ENCODE peak calls at places on chromosomes 2 and 18, in eight cellular contexts. D is AG04449, G is spleen, B is stomach, L is prostate gland, O is psoas muscle, S is GM23248, Y is IMR-90. E is an unnamed sample.
A peak's percentile ranks its signal among the peaks of the same experiment; 100 is the strongest.

GRCh38 chr18:50709215-50709614 is 110.6 kb downstream of the MRO start:
- DNase-seq in D (no peak), G (peak; percentile 42), B (no peak), L (no peak), O (no peak), S (no peak), Y (no peak), E (no peak)

GRCh38 chr18:51337406-51337805 is 139.9 kb upstream of the MEX3C start:
- DNase-seq in D (no peak), G (no peak), B (no peak), L (no peak), O (no peak), S (peak; percentile 2), Y (no peak), E (no peak)

GRCh38 chr2:28713582-28714292 is 37.9 kb upstream of the PPP1CB start:
- DNase-seq in D (no peak), G (peak; percentile 4), B (no peak), L (no peak), O (no peak), S (peak; percentile 80), Y (peak; percentile 72), E (no peak)

GRCh38 chr2:86274265-86274917 is 63.0 kb downstream of the REEP1 start:
- DNase-seq in D (no peak), G (no peak), B (no peak), L (no peak), O (no peak), S (peak; percentile 23), Y (peak; percentile 84), E (no peak)

GRCh38 chr2:241813080-241813805 is 4.2 kb downstream of the NEU4 start:
- DNase-seq in D (no peak), G (peak; percentile 73), B (no peak), L (no peak), O (peak; percentile 51), S (no peak), Y (no peak), E (no peak)

GRCh38 chr2:158129037-158129436 is 27.4 kb downstream of the UPP2 start:
- DNase-seq in D (no peak), G (no peak), B (no peak), L (no peak), O (no peak), S (no peak), Y (no peak), E (no peak)

GRCh38 chr2:168952424-168952823 is 51.3 kb downstream of the G6PC2 start:
- DNase-seq in D (no peak), G (no peak), B (no peak), L (no peak), O (no peak), S (no peak), Y (no peak), E (no peak)

GRCh38 chr2:156748238-156748637 is 312.1 kb downstream of the GPD2 start:
- DNase-seq in D (no peak), G (no peak), B (no peak), L (no peak), O (no peak), S (no peak), Y (no peak), E (no peak)

GRCh38 chr2:167253025-167253424 is 364.7 kb downstream of the XIRP2 start:
- DNase-seq in D (no peak), G (no peak), B (no peak), L (no peak), O (no peak), S (no peak), Y (peak; percentile 64), E (no peak)

GRCh38 chr18:25016181-25016580 is 335.8 kb downstream of the ZNF521 start:
- DNase-seq in D (no peak), G (no peak), B (no peak), L (no peak), O (no peak), S (no peak), Y (no peak), E (no peak)

GRCh38 chr2:176488446-176488845 is 219.2 kb downstream of the MTX2 start:
- DNase-seq in D (peak; percentile 65), G (no peak), B (no peak), L (no peak), O (no peak), S (peak; percentile 56), Y (no peak), E (no peak)

GRCh38 chr2:46997329-46997728 is 81.7 kb upstream of the MCFD2 start:
- DNase-seq in D (no peak), G (no peak), B (no peak), L (no peak), O (no peak), S (no peak), Y (no peak), E (no peak)

GRCh38 chr2:217995741-217996141 is 7.1 kb downstream of the TNS1 start:
- DNase-seq in D (no peak), G (peak; percentile 83), B (peak; percentile 47), L (no peak), O (peak; percentile 84), S (peak; percentile 84), Y (no peak), E (no peak)

GRCh38 chr2:38207168-38207567 is 131.2 kb upstream of the CYP1B1 start:
- DNase-seq in D (no peak), G (no peak), B (no peak), L (no peak), O (no peak), S (peak; percentile 50), Y (no peak), E (no peak)

GRCh38 chr2:151570191-151570590 is 160.5 kb downstream of the RIF1 start:
- DNase-seq in D (no peak), G (no peak), B (no peak), L (no peak), O (peak; percentile 83), S (no peak), Y (no peak), E (no peak)

GRCh38 chr18:501406-501714 is 859 bp upstream of the COLEC12 start:
- DNase-seq in D (no peak), G (no peak), B (no peak), L (no peak), O (no peak), S (no peak), Y (no peak), E (no peak)

GRCh38 chr18:39380186-39380714 is 1814.7 kb upstream of the CELF4 start:
- DNase-seq in D (no peak), G (no peak), B (no peak), L (no peak), O (no peak), S (no peak), Y (no peak), E (no peak)

GRCh38 chr2:181900007-181900651 is 8.6 kb downstream of the ITPRID2 start:
- DNase-seq in D (no peak), G (no peak), B (no peak), L (no peak), O (no peak), S (no peak), Y (no peak), E (no peak)

DNA sequence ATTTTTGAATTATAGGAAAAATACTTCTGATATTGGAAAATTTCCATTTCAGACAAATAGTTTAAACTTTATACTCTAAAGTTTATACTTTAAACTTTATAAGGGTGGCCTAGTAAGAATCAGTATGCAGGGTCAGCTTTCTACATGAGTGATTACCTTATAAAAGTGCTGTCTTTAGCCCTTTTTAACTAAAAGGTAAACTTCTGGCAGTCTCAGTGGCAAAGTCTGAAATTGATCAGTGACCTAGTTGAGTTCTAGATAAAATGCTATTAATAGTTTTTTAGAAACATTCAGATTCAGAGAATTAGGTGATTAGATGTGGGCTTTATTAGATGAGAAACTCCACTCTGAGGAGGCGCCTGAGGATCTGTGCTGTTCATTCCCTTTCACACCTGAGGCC is 15.5 kb downstream of the GORASP2 start:
- DNase-seq in D (no peak), G (no peak), B (no peak), L (no peak), O (no peak), S (no peak), Y (no peak), E (no peak)
- H3K4me3 ChIP-seq in D (no peak overlapping the region), G (no peak overlapping the region), B (no peak overlapping the region), L (no peak overlapping the region), O (no peak overlapping the region), S (no peak overlapping the region), Y (no peak overlapping the region), E (no peak overlapping the region)

GRCh38 chr2:207766697-207767460 is 2.8 kb downstream of the FZD5 start:
- DNase-seq in D (no peak), G (peak; percentile 82), B (peak; percentile 51), L (no peak), O (no peak), S (no peak), Y (no peak), E (no peak)
- H3K4me3 ChIP-seq in D (peak overlapping the region; percentile 8), G (peak overlapping the region; percentile 21), B (peak overlapping the region; percentile 85), L (no peak overlapping the region), O (no peak overlapping the region), S (no peak overlapping the region), Y (no peak overlapping the region), E (no peak overlapping the region)

GRCh38 chr2:68799138-68799537 is 64.5 kb downstream of the ARHGAP25 start:
- DNase-seq in D (no peak), G (no peak), B (no peak), L (peak; percentile 82), O (no peak), S (no peak), Y (no peak), E (no peak)

GRCh38 chr2:68798574-68798973 is 64.0 kb downstream of the ARHGAP25 start:
- DNase-seq in D (no peak), G (no peak), B (no peak), L (no peak), O (no peak), S (no peak), Y (no peak), E (no peak)

GRCh38 chr2:68799615-68800400 is 65.2 kb downstream of the ARHGAP25 start:
- DNase-seq in D (no peak), G (no peak), B (no peak), L (peak; percentile 69), O (no peak), S (no peak), Y (no peak), E (no peak)

GRCh38 chr2:68800517-68800916 is 65.9 kb downstream of the ARHGAP25 start:
- DNase-seq in D (no peak), G (no peak), B (no peak), L (no peak), O (no peak), S (no peak), Y (no peak), E (no peak)

DNA sequence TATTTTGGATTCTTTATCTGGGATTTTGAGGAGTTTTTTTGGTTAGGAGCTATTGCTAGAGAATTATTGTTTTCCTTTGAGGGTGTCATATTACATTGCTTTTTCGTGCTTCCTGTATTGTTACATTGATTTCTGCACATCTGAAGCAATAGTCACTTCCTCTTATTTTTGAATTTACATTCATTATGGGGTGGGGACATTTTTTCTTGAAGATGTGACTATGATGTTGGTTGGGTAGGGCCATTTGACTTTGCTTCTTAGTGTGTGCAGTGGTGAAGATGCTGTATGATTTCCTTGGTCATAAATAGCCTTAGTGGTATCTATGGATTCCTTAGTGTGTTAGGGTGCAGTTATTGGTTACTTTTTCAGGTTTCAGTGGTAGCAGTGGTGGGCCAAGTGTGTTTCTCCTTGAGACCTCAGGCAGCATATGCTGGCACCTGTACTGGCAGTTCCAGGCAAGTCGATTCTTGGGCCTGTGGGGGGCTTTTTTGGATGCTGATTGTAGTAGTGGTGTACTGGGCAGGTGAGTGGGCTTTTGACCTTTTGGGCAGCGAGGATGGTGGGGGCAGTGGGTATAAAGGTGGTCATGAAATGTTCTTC is 61.8 kb downstream of the ARHGAP25 start:
- DNase-seq in D (no peak), G (no peak), B (no peak), L (no peak), O (no peak), S (no peak), Y (peak; percentile 18), E (peak; percentile 31)
- H3K4me3 ChIP-seq in D (no peak overlapping the region), G (no peak overlapping the region), B (no peak overlapping the region), L (no peak overlapping the region), O (no peak overlapping the region), S (no peak overlapping the region), Y (no peak overlapping the region), E (no peak overlapping the region)

GRCh38 chr2:55134316-55134706 is 84.1 kb upstream of the RTN4 start:
- DNase-seq in D (no peak), G (no peak), B (no peak), L (no peak), O (no peak), S (no peak), Y (no peak), E (peak; percentile 5)
- H3K4me3 ChIP-seq in D (no peak overlapping the region), G (peak overlapping the region; percentile 30), B (peak overlapping the region; percentile 31), L (no peak overlapping the region), O (peak overlapping the region; percentile 51), S (peak overlapping the region; percentile 80), Y (no peak overlapping the region), E (peak overlapping the region; percentile 39)